ENCODE peak calls at places on chromosome X, in ten cellular contexts. One of them, this sample, is unnamed. For H3K36me3, the result is how much of the 10 kb centered on the place peaks cover.

GRCh38 chrX:72624194-72624593 is 51.6 kb upstream of the HDAC8 start:
- DNase-seq in fibroblast of lung: no peak
- DNase-seq in mucosa of descending colon: no peak
- DNase-seq in psoas muscle: no peak
- DNase-seq in naive thymus-derived CD4-positive, alpha-beta T cell: no peak
- DNase-seq in CD8-positive, alpha-beta T cell: no peak
- DNase-seq in suprapubic skin: no peak
- DNase-seq in BJ: no peak
- DNase-seq in uterus: no peak
- DNase-seq in adrenal gland: no peak
- DNase-seq in this sample: no peak

GRCh38 chrX:136166221-136166855 is 19.0 kb downstream of the FHL1 start:
- DNase-seq in fibroblast of lung: peak
- DNase-seq in mucosa of descending colon: no peak
- DNase-seq in psoas muscle: no peak
- DNase-seq in naive thymus-derived CD4-positive, alpha-beta T cell: no peak
- DNase-seq in CD8-positive, alpha-beta T cell: no peak
- DNase-seq in suprapubic skin: no peak
- DNase-seq in BJ: no peak
- DNase-seq in uterus: peak
- DNase-seq in adrenal gland: no peak
- DNase-seq in this sample: no peak

GRCh38 chrX:140066262-140066661 is 100.9 kb upstream of the CXorf66 start:
- DNase-seq in fibroblast of lung: no peak
- DNase-seq in mucosa of descending colon: no peak
- DNase-seq in psoas muscle: no peak
- DNase-seq in naive thymus-derived CD4-positive, alpha-beta T cell: no peak
- DNase-seq in CD8-positive, alpha-beta T cell: no peak
- DNase-seq in suprapubic skin: no peak
- DNase-seq in BJ: no peak
- DNase-seq in uterus: no peak
- DNase-seq in adrenal gland: no peak
- DNase-seq in this sample: no peak

GRCh38 chrX:20265221-20265725 is 1.4 kb downstream of the RPS6KA3 start:
- DNase-seq in fibroblast of lung: peak
- DNase-seq in mucosa of descending colon: peak
- DNase-seq in psoas muscle: peak
- DNase-seq in naive thymus-derived CD4-positive, alpha-beta T cell: peak
- DNase-seq in CD8-positive, alpha-beta T cell: peak
- DNase-seq in suprapubic skin: peak
- DNase-seq in BJ: peak
- DNase-seq in uterus: peak
- DNase-seq in adrenal gland: peak
- DNase-seq in this sample: peak

GRCh38 chrX:79182616-79183015 is 38.1 kb downstream of the GPR174 start:
- DNase-seq in fibroblast of lung: no peak
- DNase-seq in mucosa of descending colon: no peak
- DNase-seq in psoas muscle: no peak
- DNase-seq in naive thymus-derived CD4-positive, alpha-beta T cell: no peak
- DNase-seq in CD8-positive, alpha-beta T cell: no peak
- DNase-seq in suprapubic skin: no peak
- DNase-seq in BJ: no peak
- DNase-seq in uterus: no peak
- DNase-seq in adrenal gland: no peak
- DNase-seq in this sample: no peak

GRCh38 chrX:140502491-140503229 is 2.2 kb downstream of the SOX3 start:
- DNase-seq in fibroblast of lung: no peak
- DNase-seq in mucosa of descending colon: no peak
- DNase-seq in psoas muscle: no peak
- DNase-seq in naive thymus-derived CD4-positive, alpha-beta T cell: no peak
- DNase-seq in CD8-positive, alpha-beta T cell: no peak
- DNase-seq in suprapubic skin: no peak
- DNase-seq in BJ: no peak
- DNase-seq in uterus: no peak
- DNase-seq in adrenal gland: no peak
- DNase-seq in this sample: no peak

GRCh38 chrX:37753384-37753783 is 26.5 kb upstream of the CYBB start:
- DNase-seq in fibroblast of lung: no peak
- DNase-seq in mucosa of descending colon: no peak
- DNase-seq in psoas muscle: no peak
- DNase-seq in naive thymus-derived CD4-positive, alpha-beta T cell: no peak
- DNase-seq in CD8-positive, alpha-beta T cell: no peak
- DNase-seq in suprapubic skin: no peak
- DNase-seq in BJ: no peak
- DNase-seq in uterus: no peak
- DNase-seq in adrenal gland: no peak
- DNase-seq in this sample: no peak

GRCh38 chrX:96619588-96619987 is 65.1 kb upstream of the DIAPH2 start:
- DNase-seq in fibroblast of lung: peak
- DNase-seq in mucosa of descending colon: no peak
- DNase-seq in psoas muscle: no peak
- DNase-seq in naive thymus-derived CD4-positive, alpha-beta T cell: no peak
- DNase-seq in CD8-positive, alpha-beta T cell: no peak
- DNase-seq in suprapubic skin: no peak
- DNase-seq in BJ: no peak
- DNase-seq in uterus: no peak
- DNase-seq in adrenal gland: no peak
- DNase-seq in this sample: no peak

GRCh38 chrX:108537005-108537404 is 97.4 kb downstream of the COL4A5 start:
- DNase-seq in fibroblast of lung: peak
- DNase-seq in mucosa of descending colon: no peak
- DNase-seq in psoas muscle: no peak
- DNase-seq in naive thymus-derived CD4-positive, alpha-beta T cell: no peak
- DNase-seq in CD8-positive, alpha-beta T cell: no peak
- DNase-seq in suprapubic skin: no peak
- DNase-seq in BJ: no peak
- DNase-seq in uterus: no peak
- DNase-seq in adrenal gland: no peak
- DNase-seq in this sample: no peak

GRCh38 chrX:44945736-44946135 is 72.7 kb downstream of the KDM6A start:
- DNase-seq in fibroblast of lung: no peak
- DNase-seq in mucosa of descending colon: no peak
- DNase-seq in psoas muscle: no peak
- DNase-seq in naive thymus-derived CD4-positive, alpha-beta T cell: no peak
- DNase-seq in CD8-positive, alpha-beta T cell: no peak
- DNase-seq in suprapubic skin: no peak
- DNase-seq in BJ: no peak
- DNase-seq in uterus: no peak
- DNase-seq in adrenal gland: no peak
- DNase-seq in this sample: no peak

GRCh38 chrX:38664285-38664684 is 102.9 kb downstream of the TSPAN7 start:
- DNase-seq in fibroblast of lung: peak
- DNase-seq in mucosa of descending colon: no peak
- DNase-seq in psoas muscle: no peak
- DNase-seq in naive thymus-derived CD4-positive, alpha-beta T cell: no peak
- DNase-seq in CD8-positive, alpha-beta T cell: no peak
- DNase-seq in suprapubic skin: no peak
- DNase-seq in BJ: no peak
- DNase-seq in uterus: no peak
- DNase-seq in adrenal gland: no peak
- DNase-seq in this sample: no peak

GRCh38 chrX:87337267-87337666 is 180.3 kb upstream of the KLHL4 start:
- DNase-seq in fibroblast of lung: no peak
- DNase-seq in mucosa of descending colon: no peak
- DNase-seq in psoas muscle: no peak
- DNase-seq in naive thymus-derived CD4-positive, alpha-beta T cell: no peak
- DNase-seq in CD8-positive, alpha-beta T cell: no peak
- DNase-seq in suprapubic skin: no peak
- DNase-seq in BJ: no peak
- DNase-seq in uterus: no peak
- DNase-seq in adrenal gland: no peak
- DNase-seq in this sample: no peak

GRCh38 chrX:123422875-123423274 is 238.8 kb downstream of the GRIA3 start:
- DNase-seq in fibroblast of lung: peak
- DNase-seq in mucosa of descending colon: no peak
- DNase-seq in psoas muscle: no peak
- DNase-seq in naive thymus-derived CD4-positive, alpha-beta T cell: no peak
- DNase-seq in CD8-positive, alpha-beta T cell: no peak
- DNase-seq in suprapubic skin: no peak
- DNase-seq in BJ: no peak
- DNase-seq in uterus: no peak
- DNase-seq in adrenal gland: peak
- DNase-seq in this sample: no peak

GRCh38 chrX:2898861-2899512 is 30.2 kb downstream of the ARSD start:
- DNase-seq in fibroblast of lung: no peak
- DNase-seq in mucosa of descending colon: no peak
- DNase-seq in psoas muscle: no peak
- DNase-seq in naive thymus-derived CD4-positive, alpha-beta T cell: no peak
- DNase-seq in CD8-positive, alpha-beta T cell: no peak
- DNase-seq in suprapubic skin: no peak
- DNase-seq in BJ: no peak
- DNase-seq in uterus: no peak
- DNase-seq in adrenal gland: no peak
- DNase-seq in this sample: peak

GRCh38 chrX:108516184-108516583 is 76.5 kb downstream of the COL4A5 start:
- DNase-seq in fibroblast of lung: peak
- DNase-seq in mucosa of descending colon: no peak
- DNase-seq in psoas muscle: no peak
- DNase-seq in naive thymus-derived CD4-positive, alpha-beta T cell: no peak
- DNase-seq in CD8-positive, alpha-beta T cell: no peak
- DNase-seq in suprapubic skin: no peak
- DNase-seq in BJ: no peak
- DNase-seq in uterus: no peak
- DNase-seq in adrenal gland: no peak
- DNase-seq in this sample: no peak

GRCh38 chrX:124194903-124195302 is 137.6 kb upstream of the TEX13D start:
- DNase-seq in fibroblast of lung: peak
- DNase-seq in mucosa of descending colon: no peak
- DNase-seq in psoas muscle: peak
- DNase-seq in naive thymus-derived CD4-positive, alpha-beta T cell: no peak
- DNase-seq in CD8-positive, alpha-beta T cell: no peak
- DNase-seq in suprapubic skin: no peak
- DNase-seq in BJ: no peak
- DNase-seq in uterus: no peak
- DNase-seq in adrenal gland: no peak
- DNase-seq in this sample: no peak

DNA sequence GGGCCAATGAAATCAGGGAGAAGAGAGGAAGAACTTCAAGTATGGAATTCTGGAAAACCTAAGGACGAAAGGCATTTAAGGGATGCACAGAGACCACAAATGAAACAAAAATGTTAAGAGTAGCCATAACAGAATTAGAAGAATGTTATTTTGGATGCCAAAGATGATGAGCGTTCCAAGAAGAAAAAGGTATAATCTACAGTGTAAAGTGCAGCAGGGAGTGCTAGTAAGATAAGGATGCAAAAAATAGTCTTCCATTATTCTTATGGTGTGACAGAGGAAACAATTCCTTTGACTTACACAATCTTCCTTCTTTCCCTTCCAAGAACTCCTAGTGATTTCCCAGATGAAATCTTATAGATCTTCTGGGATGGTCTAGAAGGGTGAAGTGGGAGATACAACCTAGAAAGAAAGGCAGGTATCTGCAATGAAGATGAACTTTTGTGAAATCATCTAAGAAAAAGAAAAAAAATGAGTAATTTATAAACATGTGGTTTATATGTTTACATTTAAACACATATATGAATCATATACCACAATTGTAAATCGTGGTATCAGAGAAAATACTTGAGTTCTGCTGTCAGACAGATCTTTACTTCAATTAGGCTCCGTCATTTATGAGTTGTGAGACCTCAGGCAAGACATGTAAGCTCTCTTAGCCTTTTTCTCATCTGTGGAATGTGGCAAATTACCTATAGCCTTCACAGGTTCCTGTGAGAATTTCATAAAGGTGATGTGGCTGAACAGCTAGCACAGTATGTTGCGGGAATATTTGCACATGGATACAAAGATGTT is 8.1 kb downstream of the MORF4L2 start:
- DNase-seq in fibroblast of lung: peak
- DNase-seq in mucosa of descending colon: no peak
- DNase-seq in psoas muscle: no peak
- DNase-seq in naive thymus-derived CD4-positive, alpha-beta T cell: no peak
- DNase-seq in CD8-positive, alpha-beta T cell: no peak
- DNase-seq in suprapubic skin: no peak
- DNase-seq in BJ: no peak
- DNase-seq in uterus: no peak
- DNase-seq in adrenal gland: no peak
- DNase-seq in this sample: no peak
- H3K36me3 ChIP-seq in fibroblast of lung: under half
- H3K36me3 ChIP-seq in mucosa of descending colon: under half
- H3K36me3 ChIP-seq in psoas muscle: under half
- H3K36me3 ChIP-seq in naive thymus-derived CD4-positive, alpha-beta T cell: under half
- H3K36me3 ChIP-seq in CD8-positive, alpha-beta T cell: under half
- H3K36me3 ChIP-seq in suprapubic skin: under half
- H3K36me3 ChIP-seq in BJ: under half
- H3K36me3 ChIP-seq in uterus: under half
- H3K36me3 ChIP-seq in adrenal gland: half or more
- H3K36me3 ChIP-seq in this sample: under half

GRCh38 chrX:39819921-39820849 is 277.6 kb downstream of the BCOR start:
- DNase-seq in fibroblast of lung: no peak
- DNase-seq in mucosa of descending colon: no peak
- DNase-seq in psoas muscle: no peak
- DNase-seq in naive thymus-derived CD4-positive, alpha-beta T cell: no peak
- DNase-seq in CD8-positive, alpha-beta T cell: no peak
- DNase-seq in suprapubic skin: no peak
- DNase-seq in BJ: no peak
- DNase-seq in uterus: no peak
- DNase-seq in adrenal gland: no peak
- DNase-seq in this sample: no peak
- H3K36me3 ChIP-seq in fibroblast of lung: under half
- H3K36me3 ChIP-seq in mucosa of descending colon: under half
- H3K36me3 ChIP-seq in psoas muscle: under half
- H3K36me3 ChIP-seq in naive thymus-derived CD4-positive, alpha-beta T cell: under half
- H3K36me3 ChIP-seq in CD8-positive, alpha-beta T cell: under half
- H3K36me3 ChIP-seq in suprapubic skin: under half
- H3K36me3 ChIP-seq in BJ: under half
- H3K36me3 ChIP-seq in uterus: under half
- H3K36me3 ChIP-seq in adrenal gland: under half
- H3K36me3 ChIP-seq in this sample: under half

GRCh38 chrX:113980953-113981352 is 602.9 kb upstream of the HTR2C start:
- DNase-seq in fibroblast of lung: no peak
- DNase-seq in mucosa of descending colon: no peak
- DNase-seq in psoas muscle: no peak
- DNase-seq in naive thymus-derived CD4-positive, alpha-beta T cell: no peak
- DNase-seq in CD8-positive, alpha-beta T cell: no peak
- DNase-seq in suprapubic skin: no peak
- DNase-seq in BJ: no peak
- DNase-seq in uterus: no peak
- DNase-seq in adrenal gland: no peak
- DNase-seq in this sample: no peak
- H3K36me3 ChIP-seq in fibroblast of lung: under half
- H3K36me3 ChIP-seq in mucosa of descending colon: under half
- H3K36me3 ChIP-seq in psoas muscle: under half
- H3K36me3 ChIP-seq in naive thymus-derived CD4-positive, alpha-beta T cell: under half
- H3K36me3 ChIP-seq in CD8-positive, alpha-beta T cell: under half
- H3K36me3 ChIP-seq in suprapubic skin: under half
- H3K36me3 ChIP-seq in BJ: under half
- H3K36me3 ChIP-seq in uterus: under half
- H3K36me3 ChIP-seq in adrenal gland: under half
- H3K36me3 ChIP-seq in this sample: under half

GRCh38 chrX:46863072-46863471 is 26.2 kb downstream of the RP2 start:
- DNase-seq in fibroblast of lung: no peak
- DNase-seq in mucosa of descending colon: no peak
- DNase-seq in psoas muscle: no peak
- DNase-seq in naive thymus-derived CD4-positive, alpha-beta T cell: no peak
- DNase-seq in CD8-positive, alpha-beta T cell: no peak
- DNase-seq in suprapubic skin: no peak
- DNase-seq in BJ: no peak
- DNase-seq in uterus: no peak
- DNase-seq in adrenal gland: no peak
- DNase-seq in this sample: no peak

GRCh38 chrX:46865281-46865680 is 28.4 kb downstream of the RP2 start:
- DNase-seq in fibroblast of lung: peak
- DNase-seq in mucosa of descending colon: no peak
- DNase-seq in psoas muscle: no peak
- DNase-seq in naive thymus-derived CD4-positive, alpha-beta T cell: no peak
- DNase-seq in CD8-positive, alpha-beta T cell: no peak
- DNase-seq in suprapubic skin: no peak
- DNase-seq in BJ: peak
- DNase-seq in uterus: no peak
- DNase-seq in adrenal gland: no peak
- DNase-seq in this sample: no peak

GRCh38 chrX:46860536-46860935 is 23.7 kb downstream of the RP2 start:
- DNase-seq in fibroblast of lung: no peak
- DNase-seq in mucosa of descending colon: no peak
- DNase-seq in psoas muscle: no peak
- DNase-seq in naive thymus-derived CD4-positive, alpha-beta T cell: no peak
- DNase-seq in CD8-positive, alpha-beta T cell: no peak
- DNase-seq in suprapubic skin: no peak
- DNase-seq in BJ: no peak
- DNase-seq in uterus: no peak
- DNase-seq in adrenal gland: no peak
- DNase-seq in this sample: no peak
- H3K36me3 ChIP-seq in fibroblast of lung: under half
- H3K36me3 ChIP-seq in mucosa of descending colon: under half
- H3K36me3 ChIP-seq in psoas muscle: under half
- H3K36me3 ChIP-seq in naive thymus-derived CD4-positive, alpha-beta T cell: under half
- H3K36me3 ChIP-seq in CD8-positive, alpha-beta T cell: under half
- H3K36me3 ChIP-seq in suprapubic skin: under half
- H3K36me3 ChIP-seq in BJ: under half
- H3K36me3 ChIP-seq in uterus: under half
- H3K36me3 ChIP-seq in adrenal gland: under half
- H3K36me3 ChIP-seq in this sample: under half